ENCODE peak calls at places on chromosomes 16 and 17, in five cellular contexts. Y is fibroblast of the aortic adventitia; A is keratinocyte; B is CD8-positive, alpha-beta T cell; M is AG09309. E is an unnamed sample.

GRCh38 chr17:46117850-46118696 is 75.2 kb downstream of the KANSL1 start:
- DNase-seq in Y (no peak), A (no peak), B (no peak), M (no peak), E (no peak)

GRCh38 chr17:15422392-15422957 is 44.9 kb downstream of the CDRT4 start:
- DNase-seq in Y (no peak), A (no peak), B (no peak), M (no peak), E (no peak)

GRCh38 chr17:10754109-10754508 is 24.3 kb upstream of the TMEM220 start:
- DNase-seq in Y (peak; percentile 15), A (no peak), B (no peak), M (no peak), E (no peak)

GRCh38 chr17:14014647-14015046 is 54.7 kb upstream of the COX10 start:
- DNase-seq in Y (peak; percentile 42), A (no peak), B (no peak), M (no peak), E (no peak)

GRCh38 chr17:17077861-17078732 is 35.8 kb downstream of the MPRIP start:
- DNase-seq in Y (no peak), A (no peak), B (no peak), M (no peak), E (no peak)

GRCh38 chr17:35244345-35245195 is 1.7 kb downstream of the SLFN5 start:
- DNase-seq in Y (peak; percentile 93), A (peak; percentile 65), B (peak; percentile 67), M (peak; percentile 75), E (peak; percentile 83)

GRCh38 chr17:60695960-60696359 is 18.3 kb downstream of the BCAS3 start:
- DNase-seq in Y (peak; percentile 17), A (no peak), B (no peak), M (no peak), E (no peak)

GRCh38 chr17:45925311-45925710 is 31.0 kb downstream of the MAPT start:
- DNase-seq in Y (no peak), A (no peak), B (no peak), M (no peak), E (no peak)

GRCh38 chr16:49592507-49593422 is 219.2 kb downstream of the C16orf78 start:
- DNase-seq in Y (peak; percentile 51), A (no peak), B (peak; percentile 14), M (no peak), E (no peak)

GRCh38 chr16:9852003-9852402 is 330.2 kb downstream of the GRIN2A start:
- DNase-seq in Y (no peak), A (no peak), B (no peak), M (no peak), E (no peak)

GRCh38 chr16:89320717-89321501 is 103.4 kb downstream of the ZNF778 start:
- DNase-seq in Y (peak; percentile 71), A (no peak), B (no peak), M (no peak), E (no peak)

GRCh38 chr17:58094118-58094517 is 10.9 kb downstream of the DYNLL2 start:
- DNase-seq in Y (no peak), A (no peak), B (no peak), M (no peak), E (no peak)

GRCh38 chr17:18994626-18995025 is 9.9 kb downstream of the FAM83G start:
- DNase-seq in Y (no peak), A (no peak), B (no peak), M (no peak), E (no peak)

GRCh38 chr17:61072648-61073047 is 327.0 kb upstream of the TBX2 start:
- DNase-seq in Y (no peak), A (no peak), B (no peak), M (no peak), E (no peak)

GRCh38 chr16:70455910-70456309 is 1.5 kb downstream of the FCSK start:
- DNase-seq in Y (no peak), A (no peak), B (no peak), M (no peak), E (no peak)

GRCh38 chr17:52383493-52384100 is 225.1 kb upstream of the CA10 start:
- DNase-seq in Y (no peak), A (no peak), B (no peak), M (no peak), E (no peak)

GRCh38 chr17:13541032-13541480 is 60.7 kb downstream of the HS3ST3A1 start:
- DNase-seq in Y (peak; percentile 100), A (no peak), B (no peak), M (peak; percentile 96), E (peak; percentile 89)

GRCh38 chr16:80123189-80123588 is 417.6 kb upstream of the DYNLRB2 start:
- DNase-seq in Y (peak; percentile 33), A (no peak), B (no peak), M (no peak), E (no peak)

GRCh38 chr17:794876-795275 is 12.7 kb downstream of the MRM3 start:
- DNase-seq in Y (peak; percentile 79), A (no peak), B (peak; percentile 15), M (peak; percentile 37), E (peak; percentile 40)

GRCh38 chr16:88655733-88656281 is 5.0 kb upstream of the CYBA start:
- DNase-seq in Y (no peak), A (no peak), B (no peak), M (no peak), E (no peak)

GRCh38 chr17:71338396-71338795 is 782.4 kb upstream of the SOX9 start:
- DNase-seq in Y (no peak), A (no peak), B (no peak), M (peak; percentile 31), E (peak; percentile 3)

GRCh38 chr17:49553676-49554335 is 21.9 kb upstream of the NXPH3 start:
- DNase-seq in Y (no peak), A (no peak), B (no peak), M (no peak), E (no peak)

GRCh38 chr17:50904522-50905459 is 38.6 kb upstream of the TOB1 start:
- DNase-seq in Y (peak; percentile 18), A (no peak), B (no peak), M (no peak), E (no peak)

GRCh38 chr16:56424791-56425438 is 430 bp downstream of the AMFR start:
- DNase-seq in Y (peak; percentile 7), A (no peak), B (peak; percentile 12), M (no peak), E (no peak)

GRCh38 chr17:59353106-59353854 is 21.8 kb downstream of the YPEL2 start:
- DNase-seq in Y (no peak), A (no peak), B (no peak), M (no peak), E (no peak)

GRCh38 chr17:51006601-51007000 is 114.1 kb downstream of the SPAG9 start:
- DNase-seq in Y (peak; percentile 50), A (no peak), B (no peak), M (no peak), E (no peak)

GRCh38 chr17:79982986-79983385 is 52.7 kb downstream of the TBC1D16 start:
- DNase-seq in Y (no peak), A (no peak), B (no peak), M (no peak), E (no peak)

GRCh38 chr16:85205747-85206471 is 93.6 kb upstream of the CIBAR2 start:
- DNase-seq in Y (peak; percentile 48), A (no peak), B (no peak), M (no peak), E (no peak)

GRCh38 chr16:85369741-85370528 is 243.2 kb upstream of the GSE1 start:
- DNase-seq in Y (peak; percentile 46), A (no peak), B (peak; percentile 23), M (no peak), E (no peak)

GRCh38 chr17:57186231-57187019 is 69.9 kb upstream of the MSI2 start:
- DNase-seq in Y (no peak), A (no peak), B (no peak), M (no peak), E (no peak)

GRCh38 chr17:8443756-8444155 is 8.1 kb downstream of the NDEL1 start:
- DNase-seq in Y (no peak), A (no peak), B (no peak), M (no peak), E (no peak)

GRCh38 chr16:77584205-77584859 is 138.0 kb upstream of the NUDT7 start:
- DNase-seq in Y (peak; percentile 87), A (no peak), B (peak; percentile 9), M (peak; percentile 20), E (no peak)

GRCh38 chr17:43650471-43650870 is 11.3 kb downstream of the MEOX1 start:
- DNase-seq in Y (no peak), A (no peak), B (no peak), M (no peak), E (no peak)

GRCh38 chr16:89687092-89687940 is 827 bp downstream of the CDK10 start:
- DNase-seq in Y (peak; percentile 22), A (no peak), B (no peak), M (no peak), E (no peak)

GRCh38 chr17:47733047-47733413 is at the start of gene TBX21:
- DNase-seq in Y (no peak), A (no peak), B (peak; percentile 84), M (no peak), E (no peak)
- TF ChIP-seq CTCF in Y (no peak), A (peak; percentile 28), B (peak; percentile 43), M (no peak), E (no peak)

DNA sequence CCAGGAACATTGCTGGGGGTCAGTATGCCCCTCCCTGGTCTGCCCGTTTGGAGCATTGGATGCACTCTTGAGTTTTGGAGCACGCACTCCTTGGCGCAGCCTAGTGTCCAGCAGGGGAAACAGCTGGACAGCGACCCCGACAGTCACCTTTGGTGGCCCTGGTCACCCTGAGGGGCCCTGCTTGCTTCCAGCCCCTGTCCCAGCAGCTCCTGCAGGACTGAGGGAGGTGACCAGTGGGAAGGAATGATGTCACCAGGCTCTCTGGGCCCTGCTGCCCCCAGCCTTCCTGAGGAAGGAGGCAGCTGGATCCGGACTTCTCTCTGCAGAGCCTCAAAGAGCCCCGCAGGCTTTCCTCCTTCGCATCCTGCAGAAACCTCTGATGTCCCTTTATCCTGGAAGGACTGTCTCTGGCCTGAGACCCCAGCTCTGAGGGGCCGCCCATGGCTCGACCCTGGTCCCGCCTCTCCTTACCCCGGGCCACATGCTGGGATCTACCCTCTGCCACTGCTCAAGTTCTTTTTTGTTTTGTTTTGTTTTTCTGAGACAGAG is 11.8 kb downstream of the ZSCAN10 start:
- DNase-seq in Y (no peak), A (no peak), B (no peak), M (no peak), E (no peak)
- TF ChIP-seq CTCF in Y (peak; percentile 30), A (no peak), B (no peak), M (peak; percentile 18), E (peak; percentile 36)

GRCh38 chr17:28472871-28473497 is 460 bp upstream of the SLC13A2 start:
- DNase-seq in Y (no peak), A (no peak), B (no peak), M (no peak), E (no peak)

GRCh38 chr17:28471531-28472342 is 1.7 kb upstream of the SLC13A2 start:
- DNase-seq in Y (no peak), A (peak; percentile 19), B (no peak), M (no peak), E (no peak)

GRCh38 chr17:28474035-28474640 is 694 bp downstream of the SLC13A2 start:
- DNase-seq in Y (no peak), A (no peak), B (no peak), M (no peak), E (no peak)

GRCh38 chr17:28475151-28475900 is 1.9 kb downstream of the SLC13A2 start:
- DNase-seq in Y (no peak), A (no peak), B (no peak), M (no peak), E (no peak)

GRCh38 chr17:28473542-28473941 is at the start of gene SLC13A2:
- DNase-seq in Y (no peak), A (no peak), B (no peak), M (no peak), E (no peak)
- TF ChIP-seq CTCF in Y (no peak), A (peak; percentile 16), B (no peak), M (peak; percentile 7), E (no peak)

GRCh38 chr16:28204622-28205021 is 7.1 kb downstream of the XPO6 start:
- DNase-seq in Y (no peak), A (no peak), B (no peak), M (no peak), E (no peak)
- TF ChIP-seq CTCF in Y (no peak), A (no peak), B (no peak), M (no peak), E (no peak)